ENCODE peak calls at places on chromosomes 16 and 17, in nine cellular contexts. A is GM23338; L is CD8-positive, alpha-beta T cell; B is left ventricle myocardium inferior; F is neural progenitor cell; R is A549; I is CD4-positive, alpha-beta memory T cell; J is tibial nerve; X is mammary epithelial cell. G is an unnamed sample.

GRCh38 chr16:57084996-57085395 is 7.4 kb upstream of the CPNE2 start:
- DNase-seq in A (no peak), L (no peak), B (no peak), F (no peak), R (no peak), I (no peak), J (no peak), X (no peak), G (no peak)

GRCh38 chr17:9230346-9230745 is 209.0 kb downstream of the NTN1 start:
- DNase-seq in A (no peak), L (no peak), B (no peak), F (no peak), R (no peak), I (no peak), J (no peak), X (no peak), G (no peak)

GRCh38 chr16:79150128-79150527 is 450.4 kb downstream of the MAF start:
- DNase-seq in A (no peak), L (no peak), B (no peak), F (no peak), R (no peak), I (no peak), J (no peak), X (no peak), G (no peak)

GRCh38 chr17:2964028-2964356 is 99.4 kb downstream of the OR1D5 start:
- DNase-seq in A (no peak), L (no peak), B (no peak), F (no peak), R (no peak), I (no peak), J (no peak), X (no peak), G (no peak)

GRCh38 chr17:64784353-64784798 is 122.3 kb upstream of the SMURF2 start:
- DNase-seq in A (no peak), L (no peak), B (no peak), F (no peak), R (no peak), I (no peak), J (no peak), X (no peak), G (no peak)

GRCh38 chr16:75053791-75054555 is 55.1 kb downstream of the ZNRF1 start:
- DNase-seq in A (no peak), L (no peak), B (peak; percentile 70), F (no peak), R (peak; percentile 66), I (no peak), J (peak; percentile 27), X (no peak), G (peak; percentile 27)

GRCh38 chr16:11098601-11099377 is 154.4 kb downstream of the CLEC16A start:
- DNase-seq in A (no peak), L (no peak), B (no peak), F (no peak), R (no peak), I (no peak), J (no peak), X (no peak), G (peak; percentile 40)

GRCh38 chr16:88309905-88310259 is 72.9 kb upstream of the ZNF469 start:
- DNase-seq in A (no peak), L (no peak), B (peak; percentile 4), F (no peak), R (no peak), I (no peak), J (no peak), X (no peak), G (no peak)

GRCh38 chr17:18129041-18129502 is 20.5 kb downstream of the MYO15A start:
- DNase-seq in A (no peak), L (no peak), B (no peak), F (no peak), R (peak; percentile 72), I (no peak), J (no peak), X (peak; percentile 71), G (no peak)

GRCh38 chr17:42843358-42843934 is 934 bp upstream of the AOC2 start:
- DNase-seq in A (peak; percentile 80), L (no peak), B (no peak), F (peak; percentile 72), R (peak; percentile 82), I (peak; percentile 16), J (peak; percentile 43), X (peak; percentile 42), G (peak; percentile 10)

GRCh38 chr16:6081320-6081976 is 983.9 kb upstream of the EEF2KMT start:
- DNase-seq in A (peak; percentile 70), L (no peak), B (no peak), F (peak; percentile 59), R (peak; percentile 27), I (no peak), J (no peak), X (peak; percentile 9), G (no peak)

DNA sequence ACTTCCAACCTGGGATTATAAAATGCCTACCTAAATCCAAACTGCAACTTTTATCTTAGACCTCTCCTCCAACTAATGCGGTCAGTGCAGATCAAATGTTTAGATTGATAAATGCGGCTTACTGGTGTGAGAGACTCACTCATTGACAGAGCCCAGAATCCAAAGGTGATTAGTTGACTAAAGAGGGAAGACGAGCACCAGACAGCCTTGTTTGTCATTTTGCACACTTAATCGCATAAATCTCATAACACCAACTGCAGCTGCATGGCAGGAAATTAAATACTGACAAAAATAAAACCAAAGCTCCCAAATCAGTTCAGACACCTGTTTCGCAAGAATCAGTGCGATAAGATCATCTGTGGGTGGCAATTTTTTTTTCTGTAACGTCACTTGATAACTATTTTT is 35.9 kb downstream of the NACA2 start:
- DNase-seq in A (no peak), L (no peak), B (no peak), F (no peak), R (no peak), I (no peak), J (no peak), X (no peak), G (no peak)
- H3K27ac ChIP-seq in A (no peak overlapping the region), L (no peak overlapping the region), B (no peak overlapping the region), F (no peak overlapping the region), R (no peak overlapping the region), I (no peak overlapping the region), J (no peak overlapping the region), X (no peak overlapping the region), G (no peak overlapping the region)

DNA sequence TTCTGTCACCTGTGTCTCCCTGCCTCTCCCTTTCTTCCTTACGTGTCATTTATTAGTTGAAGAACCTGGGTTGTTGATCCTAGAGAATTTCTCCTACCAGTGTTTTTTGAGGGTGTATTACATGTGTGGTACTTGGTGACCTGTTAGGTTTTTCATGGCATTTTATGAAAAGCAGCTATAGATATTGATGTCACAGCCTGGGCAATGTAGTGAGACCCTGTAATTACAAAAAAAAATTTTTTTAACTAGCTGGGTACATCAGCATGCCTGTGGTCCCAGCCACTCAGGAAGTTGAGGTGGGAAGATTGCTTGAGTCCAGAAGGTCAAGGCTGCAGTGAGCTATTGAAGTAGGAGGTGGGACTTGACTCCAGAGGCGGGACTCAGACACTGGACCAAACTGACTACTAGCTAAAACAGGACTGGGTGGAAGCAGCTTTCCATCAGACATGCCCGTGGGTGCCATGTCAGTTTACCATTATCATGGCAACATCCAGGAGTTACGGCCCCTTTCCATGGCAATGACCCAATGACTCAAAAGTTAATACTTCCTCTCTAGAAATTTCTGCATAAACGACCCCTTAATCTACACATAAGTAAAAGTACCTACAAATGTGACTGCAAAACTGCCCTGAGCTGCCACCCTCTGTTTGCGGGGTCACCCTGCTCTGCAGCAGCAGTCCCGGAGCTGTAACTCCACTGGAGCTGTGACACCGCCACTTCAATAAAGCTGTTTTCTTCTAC is 311.4 kb downstream of the SNX29 start:
- DNase-seq in A (no peak), L (no peak), B (no peak), F (no peak), R (no peak), I (no peak), J (no peak), X (no peak), G (no peak)
- H3K27ac ChIP-seq in A (no peak overlapping the region), L (no peak overlapping the region), B (no peak overlapping the region), F (no peak overlapping the region), R (no peak overlapping the region), I (no peak overlapping the region), J (no peak overlapping the region), X (no peak overlapping the region), G (no peak overlapping the region)

DNA sequence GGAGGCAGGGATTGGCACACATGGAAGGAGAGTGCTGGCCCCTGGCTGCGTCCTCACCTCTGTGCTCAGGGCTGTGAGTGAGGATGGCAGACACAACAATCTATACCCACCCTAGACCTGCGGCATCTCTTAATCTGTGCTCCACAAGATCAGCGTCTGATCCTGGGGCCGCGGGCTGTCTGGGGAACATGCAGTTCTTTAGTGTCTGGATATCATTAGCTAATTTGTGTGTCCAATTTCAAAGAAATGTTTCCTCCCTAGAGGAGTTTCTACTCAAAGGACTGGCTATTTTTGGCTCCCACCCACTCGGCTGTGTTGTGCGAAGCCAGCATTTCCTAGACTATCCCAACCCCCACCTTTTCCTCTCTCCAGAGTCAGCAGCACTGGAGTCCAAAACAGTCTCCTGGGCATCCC is 93.8 kb downstream of the GRIN2A start:
- DNase-seq in A (no peak), L (no peak), B (no peak), F (no peak), R (no peak), I (no peak), J (no peak), X (no peak), G (no peak)
- H3K27ac ChIP-seq in A (no peak overlapping the region), L (no peak overlapping the region), B (peak overlapping the region; percentile 27), F (no peak overlapping the region), R (no peak overlapping the region), I (no peak overlapping the region), J (no peak overlapping the region), X (no peak overlapping the region), G (no peak overlapping the region)

GRCh38 chr17:41082565-41083136 is 1.3 kb upstream of the KRTAP4-7 start:
- DNase-seq in A (no peak), L (no peak), B (no peak), F (no peak), R (peak; percentile 29), I (no peak), J (no peak), X (peak; percentile 58), G (no peak)
- H3K27ac ChIP-seq in A (no peak overlapping the region), L (no peak overlapping the region), B (no peak overlapping the region), F (no peak overlapping the region), R (no peak overlapping the region), I (no peak overlapping the region), J (no peak overlapping the region), X (peak overlapping the region; percentile 57), G (no peak overlapping the region)

G was measured in caudate nucleus.